ENCODE peak calls at places on chromosome 7, in four cellular contexts. One of them, this sample, is unnamed.

GRCh38 chr7:157310676-157311185 is 26.1 kb upstream of the DNAJB6 start:
- DNase-seq in RWPE1: no peak
- DNase-seq in fibroblast of the aortic adventitia: peak
- DNase-seq in natural killer cell: no peak
- DNase-seq in this sample: no peak

GRCh38 chr7:75040512-75040911 is 33.1 kb downstream of the RCC1L start:
- DNase-seq in RWPE1: no peak
- DNase-seq in fibroblast of the aortic adventitia: no peak
- DNase-seq in natural killer cell: no peak
- DNase-seq in this sample: no peak

GRCh38 chr7:156735861-156736260 is 95.3 kb downstream of the RNF32 start:
- DNase-seq in RWPE1: no peak
- DNase-seq in fibroblast of the aortic adventitia: no peak
- DNase-seq in natural killer cell: no peak
- DNase-seq in this sample: no peak

GRCh38 chr7:28686418-28686800 is 271.7 kb downstream of the TRIL start:
- DNase-seq in RWPE1: peak
- DNase-seq in fibroblast of the aortic adventitia: peak
- DNase-seq in natural killer cell: no peak
- DNase-seq in this sample: no peak

GRCh38 chr7:112129655-112130323 is 76.4 kb downstream of the DOCK4 start:
- DNase-seq in RWPE1: peak
- DNase-seq in fibroblast of the aortic adventitia: no peak
- DNase-seq in natural killer cell: no peak
- DNase-seq in this sample: no peak

GRCh38 chr7:1248077-1248458 is 15.4 kb downstream of the UNCX start:
- DNase-seq in RWPE1: no peak
- DNase-seq in fibroblast of the aortic adventitia: no peak
- DNase-seq in natural killer cell: no peak
- DNase-seq in this sample: no peak

GRCh38 chr7:2065516-2065915 is 167.2 kb downstream of the MAD1L1 start:
- DNase-seq in RWPE1: no peak
- DNase-seq in fibroblast of the aortic adventitia: no peak
- DNase-seq in natural killer cell: no peak
- DNase-seq in this sample: no peak

GRCh38 chr7:22561356-22561755 is 61.4 kb upstream of the STEAP1B start:
- DNase-seq in RWPE1: peak
- DNase-seq in fibroblast of the aortic adventitia: peak
- DNase-seq in natural killer cell: no peak
- DNase-seq in this sample: no peak

GRCh38 chr7:129298268-129298893 is 73.6 kb downstream of the AHCYL2 start:
- DNase-seq in RWPE1: peak
- DNase-seq in fibroblast of the aortic adventitia: peak
- DNase-seq in natural killer cell: peak
- DNase-seq in this sample: no peak

GRCh38 chr7:65972976-65973375 is 9.0 kb downstream of the GUSB start:
- DNase-seq in RWPE1: no peak
- DNase-seq in fibroblast of the aortic adventitia: no peak
- DNase-seq in natural killer cell: no peak
- DNase-seq in this sample: no peak

GRCh38 chr7:39399458-39399857 is 166.7 kb upstream of the YAE1 start:
- DNase-seq in RWPE1: no peak
- DNase-seq in fibroblast of the aortic adventitia: no peak
- DNase-seq in natural killer cell: no peak
- DNase-seq in this sample: no peak

GRCh38 chr7:74092964-74093339 is 9.3 kb downstream of the LIMK1 start:
- DNase-seq in RWPE1: no peak
- DNase-seq in fibroblast of the aortic adventitia: no peak
- DNase-seq in natural killer cell: peak
- DNase-seq in this sample: no peak

GRCh38 chr7:128071376-128071775 is 40.1 kb upstream of the LRRC4 start:
- DNase-seq in RWPE1: no peak
- DNase-seq in fibroblast of the aortic adventitia: no peak
- DNase-seq in natural killer cell: no peak
- DNase-seq in this sample: no peak

GRCh38 chr7:135168001-135168400 is 2.5 kb downstream of the CYREN start:
- DNase-seq in RWPE1: peak
- DNase-seq in fibroblast of the aortic adventitia: no peak
- DNase-seq in natural killer cell: no peak
- DNase-seq in this sample: no peak

GRCh38 chr7:29764227-29764626 is 42.1 kb upstream of the WIPF3 start:
- DNase-seq in RWPE1: peak
- DNase-seq in fibroblast of the aortic adventitia: no peak
- DNase-seq in natural killer cell: no peak
- DNase-seq in this sample: no peak

GRCh38 chr7:92641921-92642511 is 51.8 kb upstream of the FAM133B start:
- DNase-seq in RWPE1: no peak
- DNase-seq in fibroblast of the aortic adventitia: peak
- DNase-seq in natural killer cell: peak
- DNase-seq in this sample: no peak

GRCh38 chr7:96161897-96162296 is 160.0 kb downstream of the SLC25A13 start:
- DNase-seq in RWPE1: no peak
- DNase-seq in fibroblast of the aortic adventitia: no peak
- DNase-seq in natural killer cell: no peak
- DNase-seq in this sample: no peak

GRCh38 chr7:142445019-142445686 is 187.3 kb upstream of the PRSS58 start:
- DNase-seq in RWPE1: no peak
- DNase-seq in fibroblast of the aortic adventitia: no peak
- DNase-seq in natural killer cell: no peak
- DNase-seq in this sample: no peak

GRCh38 chr7:125059861-125060456 is 130.3 kb upstream of the POT1 start:
- DNase-seq in RWPE1: no peak
- DNase-seq in fibroblast of the aortic adventitia: peak
- DNase-seq in natural killer cell: no peak
- DNase-seq in this sample: no peak

GRCh38 chr7:45593877-45594276 is 19.7 kb downstream of the ADCY1 start:
- DNase-seq in RWPE1: no peak
- DNase-seq in fibroblast of the aortic adventitia: no peak
- DNase-seq in natural killer cell: no peak
- DNase-seq in this sample: no peak

GRCh38 chr7:152338553-152338952 is 97.2 kb downstream of the KMT2C start:
- DNase-seq in RWPE1: no peak
- DNase-seq in fibroblast of the aortic adventitia: peak
- DNase-seq in natural killer cell: no peak
- DNase-seq in this sample: no peak

GRCh38 chr7:130371059-130371458 is 9.2 kb upstream of the CPA1 start:
- DNase-seq in RWPE1: no peak
- DNase-seq in fibroblast of the aortic adventitia: peak
- DNase-seq in natural killer cell: no peak
- DNase-seq in this sample: no peak

GRCh38 chr7:46054290-46054689 is 133.2 kb upstream of the IGFBP3 start:
- DNase-seq in RWPE1: no peak
- DNase-seq in fibroblast of the aortic adventitia: peak
- DNase-seq in natural killer cell: no peak
- DNase-seq in this sample: no peak

GRCh38 chr7:103857435-103857834 is 132.0 kb downstream of the RELN start:
- DNase-seq in RWPE1: no peak
- DNase-seq in fibroblast of the aortic adventitia: no peak
- DNase-seq in natural killer cell: no peak
- DNase-seq in this sample: no peak

GRCh38 chr7:87220734-87221215 is 1.2 kb upstream of the TMEM243 start:
- DNase-seq in RWPE1: peak
- DNase-seq in fibroblast of the aortic adventitia: peak
- DNase-seq in natural killer cell: no peak
- DNase-seq in this sample: no peak

GRCh38 chr7:151598045-151598444 is 78.3 kb upstream of the RHEB start:
- DNase-seq in RWPE1: peak
- DNase-seq in fibroblast of the aortic adventitia: peak
- DNase-seq in natural killer cell: no peak
- DNase-seq in this sample: no peak

GRCh38 chr7:54544356-54545240 is 2.4 kb downstream of the VSTM2A start:
- DNase-seq in RWPE1: no peak
- DNase-seq in fibroblast of the aortic adventitia: no peak
- DNase-seq in natural killer cell: no peak
- DNase-seq in this sample: no peak

GRCh38 chr7:80830000-80830399 is 88.9 kb downstream of the SEMA3C start:
- DNase-seq in RWPE1: no peak
- DNase-seq in fibroblast of the aortic adventitia: no peak
- DNase-seq in natural killer cell: no peak
- DNase-seq in this sample: no peak

GRCh38 chr7:70640266-70640833 is 491.6 kb upstream of the GALNT17 start:
- DNase-seq in RWPE1: no peak
- DNase-seq in fibroblast of the aortic adventitia: peak
- DNase-seq in natural killer cell: no peak
- DNase-seq in this sample: no peak

GRCh38 chr7:149282331-149282655 is 20.3 kb downstream of the ZNF783 start:
- DNase-seq in RWPE1: no peak
- DNase-seq in fibroblast of the aortic adventitia: no peak
- DNase-seq in natural killer cell: no peak
- DNase-seq in this sample: no peak

GRCh38 chr7:155669717-155670505 is 25.4 kb downstream of the RBM33 start:
- DNase-seq in RWPE1: no peak
- DNase-seq in fibroblast of the aortic adventitia: peak
- DNase-seq in natural killer cell: no peak
- DNase-seq in this sample: no peak

GRCh38 chr7:116495737-116496136 is 3.8 kb upstream of the CAV2 start:
- DNase-seq in RWPE1: peak
- DNase-seq in fibroblast of the aortic adventitia: peak
- DNase-seq in natural killer cell: no peak
- DNase-seq in this sample: no peak
- TF ChIP-seq CTCF in RWPE1: no peak
- TF ChIP-seq CTCF in fibroblast of the aortic adventitia: no peak
- TF ChIP-seq CTCF in natural killer cell: no peak
- TF ChIP-seq CTCF in this sample: no peak

DNA sequence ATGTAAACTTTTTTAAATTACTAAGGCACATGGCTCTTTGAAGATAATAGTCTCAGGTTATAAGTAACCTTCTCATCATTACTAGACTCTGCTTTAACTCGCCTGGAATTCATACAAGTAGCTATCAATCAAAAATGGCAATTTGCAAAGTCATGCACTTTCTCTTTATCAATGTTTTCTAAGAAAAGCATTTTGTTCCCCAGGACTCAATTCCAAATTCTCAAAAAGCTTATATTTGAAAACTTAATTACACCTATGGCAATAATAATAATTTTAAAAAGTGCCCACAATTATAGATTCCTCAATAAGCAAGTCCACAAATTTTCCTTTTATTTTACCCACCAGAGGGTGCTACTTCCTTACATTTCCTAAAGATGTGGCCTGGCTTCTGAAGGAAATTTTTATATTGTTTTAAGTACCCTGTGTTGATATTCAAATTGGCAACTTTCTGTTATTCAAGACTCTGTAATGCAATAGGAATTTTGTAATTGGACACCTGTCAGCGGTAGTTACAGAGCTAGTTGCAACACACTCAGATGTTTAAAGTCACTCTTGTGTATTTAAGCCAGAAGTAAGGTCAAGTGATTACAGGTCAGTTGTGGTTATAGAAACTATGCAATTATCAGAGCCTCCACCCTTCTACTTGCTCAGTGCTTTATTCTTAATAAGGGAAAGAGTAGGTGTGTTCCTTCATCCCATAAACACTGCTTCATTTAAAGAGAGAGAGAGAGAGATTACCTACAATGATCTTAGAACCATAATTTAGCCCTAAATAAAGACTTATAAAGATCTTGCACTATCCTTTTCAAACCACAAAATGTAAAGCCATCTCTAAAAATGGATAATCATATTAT is 47.1 kb upstream of the HYAL4 start:
- DNase-seq in RWPE1: peak
- DNase-seq in fibroblast of the aortic adventitia: peak
- DNase-seq in natural killer cell: no peak
- DNase-seq in this sample: no peak
- TF ChIP-seq CTCF in RWPE1: peak
- TF ChIP-seq CTCF in fibroblast of the aortic adventitia: peak
- TF ChIP-seq CTCF in natural killer cell: no peak
- TF ChIP-seq CTCF in this sample: peak

GRCh38 chr7:98748090-98748489 is 121.7 kb downstream of the TMEM130 start:
- DNase-seq in RWPE1: no peak
- DNase-seq in fibroblast of the aortic adventitia: no peak
- DNase-seq in natural killer cell: no peak
- DNase-seq in this sample: no peak

GRCh38 chr7:98740643-98741042 is 123.6 kb downstream of the NPTX2 start:
- DNase-seq in RWPE1: no peak
- DNase-seq in fibroblast of the aortic adventitia: no peak
- DNase-seq in natural killer cell: no peak
- DNase-seq in this sample: no peak

GRCh38 chr7:98745722-98746318 is 124.0 kb downstream of the TMEM130 start:
- DNase-seq in RWPE1: peak
- DNase-seq in fibroblast of the aortic adventitia: peak
- DNase-seq in natural killer cell: peak
- DNase-seq in this sample: peak
- TF ChIP-seq CTCF in RWPE1: peak
- TF ChIP-seq CTCF in fibroblast of the aortic adventitia: peak
- TF ChIP-seq CTCF in natural killer cell: peak
- TF ChIP-seq CTCF in this sample: peak

DNA sequence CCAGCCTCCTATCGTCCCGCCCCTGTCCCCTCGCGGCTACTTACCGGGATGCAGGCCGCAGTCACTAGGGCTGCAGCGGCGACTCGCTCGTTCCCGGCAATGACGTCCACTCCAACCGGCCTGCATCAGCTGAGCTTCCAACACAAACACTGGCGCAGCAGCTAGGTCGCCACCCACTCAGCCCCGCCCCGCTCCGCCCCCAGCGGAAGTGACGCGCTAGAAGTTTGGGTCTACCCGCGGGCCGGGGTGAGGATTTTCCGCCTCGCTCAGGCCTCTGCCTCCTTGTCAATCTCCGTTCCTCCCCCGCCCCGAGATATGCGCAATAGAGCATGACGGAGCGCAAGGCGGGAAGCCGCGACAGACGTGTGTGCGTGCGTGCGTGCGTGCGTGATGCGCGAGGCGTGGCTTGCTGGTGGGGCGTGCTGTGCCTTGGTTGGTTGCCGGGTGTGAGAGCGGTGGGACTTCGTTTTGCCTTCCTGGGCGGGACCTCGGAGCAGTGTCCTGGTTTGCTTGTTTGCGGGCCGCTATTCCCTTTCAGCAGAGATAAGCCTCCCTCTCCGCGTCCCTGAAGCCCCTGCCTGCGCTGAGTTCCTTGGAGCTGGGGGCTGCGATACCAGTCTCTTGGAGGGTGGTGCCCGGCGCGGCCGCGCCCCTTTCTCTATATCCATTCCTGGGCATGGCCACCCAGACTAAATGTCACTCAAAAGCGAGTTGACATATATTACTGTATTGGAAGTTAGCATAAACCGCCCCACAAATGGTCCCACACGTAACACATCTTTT is at the start of gene PNPLA8:
- DNase-seq in RWPE1: peak
- DNase-seq in fibroblast of the aortic adventitia: peak
- DNase-seq in natural killer cell: peak
- DNase-seq in this sample: peak
- TF ChIP-seq CTCF in RWPE1: no peak
- TF ChIP-seq CTCF in fibroblast of the aortic adventitia: no peak
- TF ChIP-seq CTCF in natural killer cell: no peak
- TF ChIP-seq CTCF in this sample: peak

GRCh38 chr7:14637968-14638367 is 264.6 kb downstream of the DGKB start:
- DNase-seq in RWPE1: no peak
- DNase-seq in fibroblast of the aortic adventitia: no peak
- DNase-seq in natural killer cell: no peak
- DNase-seq in this sample: no peak
- TF ChIP-seq CTCF in RWPE1: peak
- TF ChIP-seq CTCF in fibroblast of the aortic adventitia: no peak
- TF ChIP-seq CTCF in natural killer cell: no peak
- TF ChIP-seq CTCF in this sample: no peak

GRCh38 chr7:145331076-145331475 is 495.2 kb upstream of the TPK1 start:
- DNase-seq in RWPE1: no peak
- DNase-seq in fibroblast of the aortic adventitia: no peak
- DNase-seq in natural killer cell: no peak
- DNase-seq in this sample: no peak
- TF ChIP-seq CTCF in RWPE1: no peak
- TF ChIP-seq CTCF in fibroblast of the aortic adventitia: no peak
- TF ChIP-seq CTCF in natural killer cell: no peak
- TF ChIP-seq CTCF in this sample: peak

This sample was measured in progenitor cell of endocrine pancreas.